ENCODE peak calls at places on chromosomes 12 and 14, in five cellular contexts. One of them, this sample, is unnamed. For H3K36me3 and H3K27me3, the result is how much of the 10 kb centered on the place peaks cover.

GRCh38 chr14:65860956-65861631 is 448.6 kb downstream of the FUT8 start:
- DNase-seq in MM.1S: no peak
- DNase-seq in fibroblast of lung: no peak
- DNase-seq in psoas muscle: no peak
- DNase-seq in SJCRH30: no peak
- DNase-seq in this sample: no peak

GRCh38 chr12:113068312-113068935 is 11.9 kb downstream of the DTX1 start:
- DNase-seq in MM.1S: no peak
- DNase-seq in fibroblast of lung: no peak
- DNase-seq in psoas muscle: no peak
- DNase-seq in SJCRH30: no peak
- DNase-seq in this sample: no peak

GRCh38 chr12:88432536-88433462 is 147.5 kb downstream of the KITLG start:
- DNase-seq in MM.1S: no peak
- DNase-seq in fibroblast of lung: peak
- DNase-seq in psoas muscle: no peak
- DNase-seq in SJCRH30: no peak
- DNase-seq in this sample: no peak

GRCh38 chr12:90569685-90570084 is 385.3 kb downstream of the CCER1 start:
- DNase-seq in MM.1S: no peak
- DNase-seq in fibroblast of lung: no peak
- DNase-seq in psoas muscle: no peak
- DNase-seq in SJCRH30: no peak
- DNase-seq in this sample: no peak

GRCh38 chr14:99041141-99041819 is 230.7 kb downstream of the BCL11B start:
- DNase-seq in MM.1S: no peak
- DNase-seq in fibroblast of lung: no peak
- DNase-seq in psoas muscle: no peak
- DNase-seq in SJCRH30: no peak
- DNase-seq in this sample: no peak

GRCh38 chr14:36238666-36239363 is 62.3 kb upstream of the PTCSC3 start:
- DNase-seq in MM.1S: no peak
- DNase-seq in fibroblast of lung: peak
- DNase-seq in psoas muscle: no peak
- DNase-seq in SJCRH30: no peak
- DNase-seq in this sample: no peak

GRCh38 chr14:87113286-87113685 is 879.7 kb downstream of the GALC start:
- DNase-seq in MM.1S: no peak
- DNase-seq in fibroblast of lung: no peak
- DNase-seq in psoas muscle: no peak
- DNase-seq in SJCRH30: no peak
- DNase-seq in this sample: no peak

GRCh38 chr14:101817511-101818001 is 56.0 kb downstream of the PPP2R5C start:
- DNase-seq in MM.1S: no peak
- DNase-seq in fibroblast of lung: no peak
- DNase-seq in psoas muscle: no peak
- DNase-seq in SJCRH30: no peak
- DNase-seq in this sample: no peak

GRCh38 chr14:75978249-75978731 is 3.5 kb downstream of the TGFB3 start:
- DNase-seq in MM.1S: no peak
- DNase-seq in fibroblast of lung: no peak
- DNase-seq in psoas muscle: no peak
- DNase-seq in SJCRH30: no peak
- DNase-seq in this sample: no peak

GRCh38 chr12:49369723-49370145 is 2.5 kb downstream of the SPATS2 start:
- DNase-seq in MM.1S: peak
- DNase-seq in fibroblast of lung: peak
- DNase-seq in psoas muscle: peak
- DNase-seq in SJCRH30: peak
- DNase-seq in this sample: peak

GRCh38 chr12:45669762-45670161 is 59.7 kb upstream of the ARID2 start:
- DNase-seq in MM.1S: no peak
- DNase-seq in fibroblast of lung: no peak
- DNase-seq in psoas muscle: no peak
- DNase-seq in SJCRH30: no peak
- DNase-seq in this sample: no peak

GRCh38 chr12:105166736-105167135 is 59.2 kb downstream of the WASHC4 start:
- DNase-seq in MM.1S: no peak
- DNase-seq in fibroblast of lung: peak
- DNase-seq in psoas muscle: no peak
- DNase-seq in SJCRH30: no peak
- DNase-seq in this sample: no peak

GRCh38 chr12:52321433-52321832 is 235 bp upstream of the KRT83 start:
- DNase-seq in MM.1S: no peak
- DNase-seq in fibroblast of lung: no peak
- DNase-seq in psoas muscle: no peak
- DNase-seq in SJCRH30: no peak
- DNase-seq in this sample: no peak

GRCh38 chr12:123105427-123105826 is 45.5 kb downstream of the PITPNM2 start:
- DNase-seq in MM.1S: no peak
- DNase-seq in fibroblast of lung: no peak
- DNase-seq in psoas muscle: no peak
- DNase-seq in SJCRH30: no peak
- DNase-seq in this sample: no peak

GRCh38 chr14:103084021-103084919 is at the start of gene LBHD2:
- DNase-seq in MM.1S: no peak
- DNase-seq in fibroblast of lung: no peak
- DNase-seq in psoas muscle: peak
- DNase-seq in SJCRH30: no peak
- DNase-seq in this sample: no peak

GRCh38 chr14:61486930-61487495 is 165.6 kb downstream of the PRKCH start:
- DNase-seq in MM.1S: no peak
- DNase-seq in fibroblast of lung: no peak
- DNase-seq in psoas muscle: no peak
- DNase-seq in SJCRH30: no peak
- DNase-seq in this sample: no peak

GRCh38 chr14:105287249-105288102 is 13.3 kb downstream of the BRF1 start:
- DNase-seq in MM.1S: no peak
- DNase-seq in fibroblast of lung: no peak
- DNase-seq in psoas muscle: no peak
- DNase-seq in SJCRH30: no peak
- DNase-seq in this sample: no peak

GRCh38 chr12:11555743-11556625 is 93.5 kb upstream of the ETV6 start:
- DNase-seq in MM.1S: no peak
- DNase-seq in fibroblast of lung: no peak
- DNase-seq in psoas muscle: no peak
- DNase-seq in SJCRH30: no peak
- DNase-seq in this sample: no peak
- H3K4me3 ChIP-seq in MM.1S: no peak
- H3K4me3 ChIP-seq in fibroblast of lung: no peak
- H3K4me3 ChIP-seq in psoas muscle: no peak
- H3K4me3 ChIP-seq in SJCRH30: no peak
- H3K4me3 ChIP-seq in this sample: no peak

DNA sequence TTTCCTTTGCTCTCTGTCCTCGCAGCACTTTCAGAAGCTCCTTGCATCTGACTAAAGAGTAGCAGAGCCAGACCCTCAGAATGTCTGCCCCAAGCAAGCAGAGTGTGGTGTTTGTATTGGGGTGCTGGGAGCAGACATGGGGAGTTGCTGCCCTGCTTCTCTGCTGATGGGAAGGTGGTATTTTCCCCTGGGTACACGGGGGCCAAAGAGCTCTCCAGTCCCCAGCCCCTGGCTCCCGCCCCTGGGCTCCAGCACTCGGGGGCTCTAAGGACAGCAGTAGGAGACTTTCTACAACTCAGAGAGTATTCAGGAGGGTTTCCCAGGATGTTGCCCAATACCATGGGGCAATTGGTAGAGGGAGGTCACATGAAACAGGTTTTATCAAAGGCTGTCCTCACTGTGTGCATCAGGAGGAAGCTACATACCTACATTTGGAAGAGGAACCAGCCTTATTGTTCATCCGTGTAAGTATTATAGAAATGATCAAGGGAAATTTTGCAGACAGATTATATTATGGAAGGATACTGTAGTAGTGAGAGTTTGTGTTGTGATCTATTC is 50.3 kb downstream of the DAD1 start:
- DNase-seq in MM.1S: no peak
- DNase-seq in fibroblast of lung: no peak
- DNase-seq in psoas muscle: no peak
- DNase-seq in SJCRH30: no peak
- DNase-seq in this sample: no peak
- H3K36me3 ChIP-seq in MM.1S: under half
- H3K36me3 ChIP-seq in fibroblast of lung: under half
- H3K36me3 ChIP-seq in psoas muscle: under half
- H3K36me3 ChIP-seq in SJCRH30: under half
- H3K36me3 ChIP-seq in this sample: under half

DNA sequence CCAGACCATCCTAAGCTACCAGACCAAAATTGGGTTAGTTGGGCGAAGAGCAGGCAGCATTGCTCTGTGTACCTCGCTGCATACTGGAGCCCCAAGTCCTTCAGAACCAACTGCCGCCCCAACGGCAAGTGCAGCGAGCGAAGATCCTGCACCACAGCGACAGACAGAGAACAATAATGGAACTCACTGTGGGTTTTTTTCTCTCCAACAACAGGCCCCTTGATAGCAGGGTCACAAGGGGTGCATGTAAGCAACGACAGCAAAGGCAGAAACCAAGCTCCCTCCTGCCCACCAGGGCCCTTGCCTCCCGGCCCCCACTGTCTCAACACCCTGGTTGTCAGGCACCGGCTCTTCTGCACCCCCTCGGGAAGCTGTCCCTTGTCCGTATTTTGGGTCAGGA is 39.0 kb downstream of the RNF34 start:
- DNase-seq in MM.1S: no peak
- DNase-seq in fibroblast of lung: no peak
- DNase-seq in psoas muscle: no peak
- DNase-seq in SJCRH30: no peak
- DNase-seq in this sample: no peak
- H3K27me3 ChIP-seq in MM.1S: under half
- H3K27me3 ChIP-seq in fibroblast of lung: under half
- H3K27me3 ChIP-seq in psoas muscle: under half
- H3K27me3 ChIP-seq in SJCRH30: under half
- H3K27me3 ChIP-seq in this sample: under half

DNA sequence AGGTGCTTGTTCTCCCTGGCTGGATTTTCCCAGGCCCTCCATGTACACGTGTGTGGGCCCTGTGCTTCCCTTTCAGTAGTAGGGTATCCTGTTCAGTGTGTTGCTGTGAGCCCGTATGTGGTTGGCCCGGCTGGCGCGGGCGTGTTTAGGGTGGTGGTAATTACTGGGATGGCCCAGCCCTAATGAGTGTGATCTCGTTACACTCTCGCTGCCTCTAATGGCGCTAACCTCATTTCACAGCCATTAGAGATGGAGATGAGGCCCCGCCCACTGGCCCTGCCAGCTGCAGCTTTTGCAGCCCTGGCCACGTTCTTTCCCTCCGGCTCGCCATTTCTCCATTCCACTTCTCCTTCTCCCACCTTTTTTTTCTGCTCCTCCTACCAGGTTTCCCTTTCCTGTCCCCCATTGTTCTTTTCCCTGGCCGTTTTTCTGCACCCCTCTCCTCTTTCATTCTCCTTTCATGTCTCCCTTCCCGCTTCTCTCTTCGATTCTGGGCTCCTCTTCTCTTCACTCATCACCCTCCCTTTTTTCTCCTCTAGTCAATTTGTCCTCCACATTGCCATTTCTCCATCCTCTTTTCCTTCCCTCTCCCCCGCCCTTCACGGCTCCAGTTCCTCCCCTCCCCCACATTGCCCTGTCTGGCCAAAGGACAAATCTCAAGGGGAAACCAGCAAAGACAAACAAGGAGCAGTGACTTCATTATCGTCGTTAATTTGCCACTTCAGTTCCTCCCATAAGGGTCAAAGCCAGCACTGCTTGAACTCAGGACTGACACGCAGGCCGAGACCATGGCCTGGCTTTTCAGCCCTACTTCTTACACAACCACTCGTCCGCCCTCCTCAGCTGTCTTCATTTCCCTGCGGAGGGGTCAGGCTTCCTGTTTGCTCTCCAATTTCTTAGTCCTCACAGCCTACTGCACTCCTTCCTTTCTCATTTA is 6.8 kb downstream of the ZFHX2 start:
- DNase-seq in MM.1S: no peak
- DNase-seq in fibroblast of lung: no peak
- DNase-seq in psoas muscle: peak
- DNase-seq in SJCRH30: peak
- DNase-seq in this sample: no peak
- H3K4me3 ChIP-seq in MM.1S: no peak
- H3K4me3 ChIP-seq in fibroblast of lung: no peak
- H3K4me3 ChIP-seq in psoas muscle: no peak
- H3K4me3 ChIP-seq in SJCRH30: peak
- H3K4me3 ChIP-seq in this sample: no peak

GRCh38 chr14:91119556-91120311 is 5.9 kb downstream of the DGLUCY start:
- DNase-seq in MM.1S: no peak
- DNase-seq in fibroblast of lung: peak
- DNase-seq in psoas muscle: peak
- DNase-seq in SJCRH30: peak
- DNase-seq in this sample: no peak
- H3K36me3 ChIP-seq in MM.1S: under half
- H3K36me3 ChIP-seq in fibroblast of lung: under half
- H3K36me3 ChIP-seq in psoas muscle: under half
- H3K36me3 ChIP-seq in SJCRH30: under half
- H3K36me3 ChIP-seq in this sample: under half

DNA sequence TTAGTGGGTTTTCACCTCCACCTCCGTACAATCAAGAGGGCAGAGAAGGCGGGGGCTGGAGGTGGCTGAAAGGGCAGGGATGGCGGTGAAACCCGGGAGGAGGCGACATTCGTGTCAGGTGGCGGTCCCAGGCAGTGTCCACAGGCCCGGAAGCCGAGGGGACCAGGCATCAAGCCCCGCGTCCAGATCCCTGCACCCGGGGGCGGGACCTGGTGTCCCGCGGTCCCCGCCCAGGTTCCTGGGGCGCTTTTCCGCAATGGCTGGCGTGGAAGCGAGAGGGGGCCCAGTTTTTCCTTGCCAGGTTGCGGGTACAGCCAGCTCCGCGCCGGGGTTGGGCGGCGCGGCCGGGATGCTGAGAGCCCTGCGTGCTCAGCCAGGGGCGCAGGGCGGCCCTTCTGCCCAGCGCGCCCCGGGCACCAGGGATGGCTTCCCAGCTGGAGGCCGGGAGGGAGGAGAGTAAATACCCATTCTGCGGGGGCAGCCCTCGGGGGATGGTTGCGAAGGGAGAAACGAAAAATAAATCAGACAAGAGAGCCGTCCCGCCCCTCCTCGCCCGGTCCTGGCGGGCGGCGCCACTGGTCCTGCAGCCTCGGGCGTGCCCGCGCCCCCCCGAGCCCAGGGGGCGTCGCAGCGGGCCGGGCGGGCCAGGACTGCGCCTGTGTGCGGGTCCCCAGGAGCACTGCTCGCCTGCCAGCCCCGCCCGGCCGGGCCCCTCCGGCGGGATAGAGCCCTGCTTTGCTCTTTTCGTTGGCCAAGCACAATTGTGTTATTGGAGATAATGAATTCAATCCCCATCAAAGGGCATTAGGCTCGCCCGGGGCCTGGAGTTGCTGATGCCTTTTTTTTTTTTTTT is 11.5 kb downstream of the FOXA1 start:
- DNase-seq in MM.1S: no peak
- DNase-seq in fibroblast of lung: no peak
- DNase-seq in psoas muscle: no peak
- DNase-seq in SJCRH30: no peak
- DNase-seq in this sample: no peak
- H3K27me3 ChIP-seq in MM.1S: under half
- H3K27me3 ChIP-seq in fibroblast of lung: half or more
- H3K27me3 ChIP-seq in psoas muscle: under half
- H3K27me3 ChIP-seq in SJCRH30: under half
- H3K27me3 ChIP-seq in this sample: half or more

GRCh38 chr12:132285311-132285741 is 44.1 kb downstream of the GALNT9 start:
- DNase-seq in MM.1S: no peak
- DNase-seq in fibroblast of lung: no peak
- DNase-seq in psoas muscle: no peak
- DNase-seq in SJCRH30: no peak
- DNase-seq in this sample: no peak
- H3K4me3 ChIP-seq in MM.1S: no peak
- H3K4me3 ChIP-seq in fibroblast of lung: no peak
- H3K4me3 ChIP-seq in psoas muscle: no peak
- H3K4me3 ChIP-seq in SJCRH30: no peak
- H3K4me3 ChIP-seq in this sample: no peak